ENCODE peak calls at places on chromosomes 2 and 18, in four cellular contexts. I is fibroblast of lung, D is A673, C is SK-N-SH. U is an unnamed sample.

GRCh38 chr2:110993557-110994231 is 127.0 kb upstream of the BCL2L11 start:
- DNase-seq in D (peak), I (peak), C (no peak), U (no peak)

GRCh38 chr18:2518473-2518872 is 52.8 kb downstream of the METTL4 start:
- DNase-seq in D (no peak), C (no peak), I (no peak), U (no peak)

GRCh38 chr18:70195852-70196434 is 9.5 kb downstream of the RTTN start:
- DNase-seq in I (peak), D (peak), C (peak), U (no peak)

GRCh38 chr2:30233142-30233961 is 2.0 kb downstream of the LBH start:
- DNase-seq in I (no peak), D (no peak), C (no peak), U (no peak)

GRCh38 chr2:239162141-239162821 is 238.5 kb downstream of the HDAC4 start:
- DNase-seq in D (no peak), I (no peak), C (no peak), U (no peak)

GRCh38 chr2:18251486-18251885 is 309.0 kb downstream of the RDH14 start:
- DNase-seq in I (no peak), C (no peak), D (no peak), U (peak)

GRCh38 chr2:133636287-133636686 is 68.0 kb upstream of the NCKAP5 start:
- DNase-seq in D (no peak), C (no peak), I (no peak), U (no peak)

GRCh38 chr2:240246173-240246820 is 105.8 kb upstream of the OTOS start:
- DNase-seq in D (no peak), C (no peak), I (no peak), U (no peak)

GRCh38 chr2:102484310-102485061 is 11.5 kb downstream of the SLC9A4 start:
- DNase-seq in I (no peak), C (no peak), D (no peak), U (no peak)

GRCh38 chr2:106882658-106883057 is 3.3 kb downstream of the ST6GAL2 start:
- DNase-seq in D (no peak), I (no peak), C (peak), U (no peak)

GRCh38 chr18:34492652-34493051 is 217.4 kb upstream of the DTNA start:
- DNase-seq in C (peak), I (no peak), D (peak), U (no peak)

GRCh38 chr2:238425505-238425978 is 1.2 kb upstream of the ASB1 start:
- DNase-seq in D (no peak), I (no peak), C (no peak), U (no peak)

GRCh38 chr2:29220506-29221270 is 105.5 kb downstream of the CLIP4 start:
- DNase-seq in C (no peak), I (no peak), D (no peak), U (no peak)

GRCh38 chr2:157692768-157693167 is 64.1 kb upstream of the ACVR1C start:
- DNase-seq in I (peak), D (no peak), C (no peak), U (no peak)
- H3K27ac ChIP-seq in I (no peak), D (no peak), C (no peak), U (no peak)

GRCh38 chr2:16525265-16525887 is 140.3 kb downstream of the CYRIA start:
- DNase-seq in D (peak), C (peak), I (no peak), U (peak)
- TF ChIP-seq CTCF in D (peak), C (peak), I (peak), U (peak)

DNA sequence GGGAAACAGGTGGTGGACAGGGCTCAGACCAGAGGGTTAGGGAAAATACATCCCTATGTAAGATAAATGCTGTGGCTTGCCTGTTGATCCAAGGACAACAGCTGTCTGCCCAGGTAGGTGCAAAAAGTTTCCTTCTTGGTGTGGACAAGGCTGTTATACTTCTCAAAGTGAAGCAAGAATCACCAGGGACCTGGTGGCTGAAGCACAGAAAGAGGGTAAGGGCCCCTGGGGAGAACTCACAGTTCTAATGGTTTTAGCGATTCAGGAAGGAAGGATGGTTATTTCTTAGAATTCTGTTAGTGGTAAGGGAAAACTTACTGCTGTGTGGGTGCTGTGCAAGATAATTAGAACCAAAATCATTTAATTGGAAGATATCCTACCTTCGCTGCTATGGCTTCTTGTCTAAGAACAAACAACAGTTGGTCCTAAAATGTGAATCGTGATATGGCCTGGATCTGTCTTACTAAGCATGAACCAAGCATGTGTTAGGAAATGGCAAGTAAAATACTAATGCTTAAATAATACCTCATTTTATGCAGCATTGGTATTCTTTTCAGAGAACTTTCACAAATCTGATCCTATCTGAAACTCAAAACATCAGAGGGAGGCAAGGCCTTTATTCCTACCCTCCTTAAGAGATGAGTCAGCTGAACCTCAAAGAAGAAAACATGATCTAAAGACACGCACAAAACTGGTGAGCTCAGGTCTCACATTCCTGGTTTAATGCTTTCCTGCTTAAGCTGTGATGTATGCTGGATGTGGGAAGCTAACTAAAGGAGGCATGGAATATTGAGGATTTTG is 159.2 kb upstream of the THUMPD2 start:
- DNase-seq in D (no peak), I (peak), C (no peak), U (no peak)
- H3K4me3 ChIP-seq in D (no peak), I (no peak), C (no peak), U (no peak)

GRCh38 chr18:48781041-48781989 is 169.4 kb downstream of the SMAD7 start:
- DNase-seq in I (peak), D (no peak), C (peak), U (peak)
- H3K27ac ChIP-seq in I (peak), D (no peak), C (peak), U (peak)

GRCh38 chr2:196338440-196338839 is 167.1 kb upstream of the STK17B start:
- DNase-seq in C (no peak), I (no peak), D (no peak), U (no peak)

GRCh38 chr2:196335238-196335637 is 163.9 kb upstream of the STK17B start:
- DNase-seq in C (no peak), D (peak), I (peak), U (no peak)

GRCh38 chr2:196336715-196337617 is 165.6 kb upstream of the STK17B start:
- DNase-seq in I (peak), C (peak), D (peak), U (no peak)

GRCh38 chr2:196336206-196336605 is 164.8 kb upstream of the STK17B start:
- DNase-seq in I (peak), C (no peak), D (no peak), U (no peak)

DNA sequence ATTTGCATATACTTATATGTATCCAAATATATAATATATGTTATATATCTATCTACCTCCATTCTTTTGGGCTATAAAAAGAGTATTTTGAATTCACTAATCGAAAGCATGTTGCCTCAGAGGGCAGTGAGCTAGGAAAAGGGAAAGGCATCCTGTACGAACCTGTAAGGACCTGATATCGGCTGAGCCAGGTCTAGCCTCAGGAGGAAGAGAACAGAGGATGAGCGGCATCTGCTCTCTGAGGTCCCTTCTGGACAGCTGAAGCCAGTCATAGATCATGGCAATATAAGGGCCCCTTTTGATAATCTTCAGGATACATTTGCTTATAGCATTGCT is 166.2 kb upstream of the STK17B start:
- DNase-seq in I (no peak), D (no peak), C (no peak), U (no peak)
- TF ChIP-seq CTCF in I (no peak), D (peak), C (no peak), U (no peak)

GRCh38 chr18:7272268-7273049 is 41.6 kb downstream of the LRRC30 start:
- DNase-seq in D (peak), C (peak), I (peak), U (peak)
- H3K4me3 ChIP-seq in D (no peak), C (no peak), I (no peak), U (peak)

GRCh38 chr2:25377822-25378421 is 36.2 kb upstream of the DNMT3A start:
- DNase-seq in I (no peak), C (no peak), D (no peak), U (peak)
- H3K27ac ChIP-seq in I (no peak), C (no peak), D (no peak), U (no peak)

GRCh38 chr18:36711813-36712444 is 116.9 kb downstream of the TPGS2 start:
- DNase-seq in C (no peak), I (peak), D (peak), U (no peak)

GRCh38 chr18:36711014-36711725 is 117.6 kb downstream of the TPGS2 start:
- DNase-seq in I (no peak), D (no peak), C (no peak), U (no peak)

GRCh38 chr18:36718705-36719328 is 110.0 kb downstream of the TPGS2 start:
- DNase-seq in D (no peak), C (no peak), I (no peak), U (no peak)

GRCh38 chr18:36717422-36718110 is 111.2 kb downstream of the TPGS2 start:
- DNase-seq in I (no peak), C (no peak), D (no peak), U (no peak)

DNA sequence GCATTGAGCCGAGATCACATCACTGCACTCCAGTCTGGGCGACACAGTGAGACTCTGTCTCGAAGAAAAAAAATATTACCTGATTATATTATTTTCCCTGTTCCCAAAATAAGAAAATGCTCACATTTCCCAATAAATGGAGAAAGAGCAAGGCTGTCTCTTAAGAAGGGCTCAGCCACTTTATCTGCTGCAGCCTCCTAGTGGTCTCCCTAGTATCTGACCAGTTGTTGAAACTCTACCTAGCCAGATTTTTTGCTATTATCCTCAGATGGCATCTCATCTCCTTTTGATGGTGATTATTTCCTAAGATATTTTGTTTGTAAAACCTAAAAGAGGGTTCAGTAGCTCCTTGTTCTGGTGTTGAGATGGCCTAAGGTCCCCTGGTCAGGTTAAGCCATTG is 114.3 kb downstream of the TPGS2 start:
- DNase-seq in C (no peak), D (no peak), I (no peak), U (no peak)
- TF ChIP-seq CTCF in C (no peak), D (no peak), I (no peak), U (peak)

DNA sequence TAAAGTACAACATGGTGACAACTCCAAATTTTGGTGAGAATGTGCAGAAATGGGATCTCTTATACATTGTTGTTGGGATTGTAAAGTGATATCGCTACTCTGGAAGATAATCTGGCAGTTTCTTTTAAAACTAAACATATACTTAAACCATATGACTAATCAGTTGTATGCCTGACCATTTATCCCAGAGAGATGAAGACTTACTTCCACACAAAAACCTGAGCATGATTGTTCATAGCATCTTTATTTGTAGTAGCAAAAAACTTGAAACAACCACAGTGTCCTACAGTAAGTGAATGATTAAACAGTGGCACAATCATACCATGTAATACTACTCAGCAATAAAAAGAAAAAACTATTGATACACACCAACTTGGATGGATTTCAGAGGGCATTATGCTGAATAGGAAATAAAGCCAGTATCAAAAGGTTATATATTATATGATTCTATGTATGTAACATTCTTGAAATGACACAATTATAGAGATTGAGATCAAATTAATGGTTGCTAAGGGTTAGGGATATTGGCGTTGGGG is 47.3 kb downstream of the EPB41L5 start:
- DNase-seq in D (no peak), C (no peak), I (no peak), U (no peak)
- H3K4me3 ChIP-seq in D (no peak), C (no peak), I (no peak), U (no peak)